ENCODE peak calls at places on chromosomes 1 and 21, in four cellular contexts. F is mesenchymal stem cell; K is nucleus accumbens; G is activated naive CD4-positive, alpha-beta T cell treated with Interleukin-2 at 50 U/mL for 16 hours. B is an unnamed sample.

GRCh38 chr1:61742620-61743431 is 546 bp downstream of the PATJ start:
- DNase-seq in F (peak; percentile 50), K (peak; percentile 42), G (no peak), B (no peak)

GRCh38 chr1:94951509-94952208 is 24.7 kb upstream of the CNN3 start:
- DNase-seq in F (no peak), K (no peak), G (no peak), B (no peak)

GRCh38 chr1:184792450-184792969 is 37.9 kb upstream of the EDEM3 start:
- DNase-seq in F (peak; percentile 100), K (peak; percentile 10), G (no peak), B (peak; percentile 8)

GRCh38 chr1:39711359-39712340 is 20.4 kb upstream of the HPCAL4 start:
- DNase-seq in F (no peak), K (no peak), G (no peak), B (no peak)

GRCh38 chr21:37263827-37264226 is 3.3 kb downstream of the VPS26C start:
- DNase-seq in F (peak; percentile 36), K (no peak), G (no peak), B (no peak)

GRCh38 chr1:99496067-99496466 is 149.8 kb upstream of the PALMD start:
- DNase-seq in F (no peak), K (no peak), G (no peak), B (no peak)

GRCh38 chr1:201495447-201496295 is 11.3 kb downstream of the CSRP1 start:
- DNase-seq in F (peak; percentile 89), K (peak; percentile 80), G (no peak), B (no peak)

GRCh38 chr21:38244885-38245869 is 11.6 kb upstream of the KCNJ15 start:
- DNase-seq in F (peak; percentile 93), K (no peak), G (peak; percentile 29), B (peak; percentile 67)

GRCh38 chr1:178938959-178939317 is 68.1 kb upstream of the ANGPTL1 start:
- DNase-seq in F (no peak), K (no peak), G (no peak), B (no peak)

GRCh38 chr1:170887726-170888125 is 47.6 kb upstream of the MROH9 start:
- DNase-seq in F (no peak), K (no peak), G (no peak), B (no peak)

GRCh38 chr1:27483659-27484058 is 6.3 kb downstream of the WASF2 start:
- DNase-seq in F (no peak), K (no peak), G (no peak), B (no peak)

GRCh38 chr1:89842547-89843278 is 21.9 kb downstream of the LRRC8D start:
- DNase-seq in F (peak; percentile 79), K (no peak), G (no peak), B (peak; percentile 15)

GRCh38 chr21:41425954-41426655 is at the start of gene MX1:
- DNase-seq in F (peak; percentile 59), K (peak; percentile 18), G (peak; percentile 88), B (peak; percentile 90)

GRCh38 chr1:246588322-246588721 is 22.1 kb downstream of the CNST start:
- DNase-seq in F (peak; percentile 44), K (no peak), G (no peak), B (no peak)

GRCh38 chr1:15751739-15752138 is 6.9 kb upstream of the FBLIM1 start:
- DNase-seq in F (no peak), K (no peak), G (no peak), B (no peak)

GRCh38 chr21:45151484-45152115 is 77.2 kb downstream of the ADARB1 start:
- DNase-seq in F (no peak), K (no peak), G (no peak), B (no peak)

GRCh38 chr1:229430761-229431269 is 3.1 kb downstream of the ACTA1 start:
- DNase-seq in F (peak; percentile 51), K (no peak), G (peak; percentile 50), B (peak; percentile 64)

GRCh38 chr1:99327357-99327756 is 63.1 kb downstream of the PLPPR4 start:
- DNase-seq in F (no peak), K (no peak), G (no peak), B (no peak)

GRCh38 chr1:211675230-211676105 is at the start of gene NEK2:
- DNase-seq in F (peak; percentile 94), K (peak; percentile 69), G (peak; percentile 81), B (peak; percentile 86)

GRCh38 chr1:118110580-118110979 is 74.4 kb downstream of the SPAG17 start:
- DNase-seq in F (no peak), K (no peak), G (no peak), B (no peak)

GRCh38 chr1:31769720-31770390 is 5.7 kb upstream of the ADGRB2 start:
- DNase-seq in F (no peak), K (peak; percentile 16), G (no peak), B (no peak)

GRCh38 chr1:23168079-23168461 is 586 bp downstream of the LUZP1 start:
- DNase-seq in F (no peak), K (no peak), G (peak; percentile 30), B (peak; percentile 38)

GRCh38 chr1:205369621-205370230 is 13.0 kb upstream of the KLHDC8A start:
- DNase-seq in F (no peak), K (no peak), G (no peak), B (no peak)

GRCh38 chr1:40014812-40015594 is 25.5 kb upstream of the CAP1 start:
- DNase-seq in F (peak; percentile 87), K (no peak), G (no peak), B (no peak)

GRCh38 chr1:62209931-62210595 is 15.4 kb downstream of the L1TD1 start:
- DNase-seq in F (no peak), K (no peak), G (no peak), B (no peak)

GRCh38 chr21:21183092-21183491 is 184.9 kb downstream of the NCAM2 start:
- DNase-seq in F (no peak), K (no peak), G (no peak), B (no peak)

GRCh38 chr1:106814418-106814817 is 242.1 kb upstream of the PRMT6 start:
- DNase-seq in F (no peak), K (no peak), G (no peak), B (no peak)

GRCh38 chr1:7406641-7407546 is 364.2 kb upstream of the VAMP3 start:
- DNase-seq in F (no peak), K (no peak), G (no peak), B (no peak)

GRCh38 chr1:212186427-212187207 is 98.6 kb upstream of the PPP2R5A start:
- DNase-seq in F (no peak), K (no peak), G (no peak), B (no peak)

GRCh38 chr1:153447498-153448170 is 12.8 kb downstream of the S100A7 start:
- DNase-seq in F (peak; percentile 74), K (no peak), G (no peak), B (no peak)

GRCh38 chr1:17098440-17099317 is 20.6 kb downstream of the PADI2 start:
- DNase-seq in F (no peak), K (peak; percentile 28), G (no peak), B (no peak)

GRCh38 chr1:147600119-147601111 is 59.1 kb downstream of the BCL9 start:
- DNase-seq in F (peak; percentile 84), K (no peak), G (peak; percentile 13), B (peak; percentile 22)

GRCh38 chr1:235442788-235443429 is 61.3 kb downstream of the B3GALNT2 start:
- DNase-seq in F (peak; percentile 76), K (no peak), G (no peak), B (no peak)

GRCh38 chr1:99969260-99969728 is 502 bp upstream of the SLC35A3 start:
- DNase-seq in F (no peak), K (no peak), G (no peak), B (no peak)

GRCh38 chr1:20358761-20359263 is 68.1 kb downstream of the VWA5B1 start:
- DNase-seq in F (no peak), K (no peak), G (no peak), B (no peak)

GRCh38 chr1:18241932-18242331 is 134.3 kb downstream of the IGSF21 start:
- DNase-seq in F (no peak), K (no peak), G (no peak), B (no peak)

GRCh38 chr1:196400478-196401453 is 207.5 kb downstream of the KCNT2 start:
- DNase-seq in F (peak; percentile 91), K (no peak), G (no peak), B (no peak)

GRCh38 chr1:91015358-91015780 is 6.5 kb downstream of the ZNF644 start:
- DNase-seq in F (no peak), K (no peak), G (no peak), B (no peak)

GRCh38 chr1:44110916-44111315 is 7.7 kb upstream of the KLF17 start:
- DNase-seq in F (no peak), K (no peak), G (no peak), B (no peak)